ENCODE peak calls at places on chromosomes 4 and X, in eight cellular contexts. O is transverse colon, B is neural crest cell, E is fibroblast of mammary gland, U is mesothelial cell of epicardium, A is foreskin fibroblast, K is GM20000, R is MCF 10A. J is an unnamed sample.

GRCh38 chrX:35115205-35115604 is 172.6 kb downstream of the FAM47B start:
- DNase-seq in O (no peak), B (no peak), E (peak; percentile 56), U (no peak), A (peak; percentile 49), K (no peak), R (no peak), J (no peak)

GRCh38 chrX:149871940-149872339 is 9.0 kb upstream of the MAGEA8 start:
- DNase-seq in O (peak; percentile 32), B (no peak), E (peak; percentile 0), U (no peak), A (peak; percentile 1), K (peak; percentile 56), R (peak; percentile 56), J (peak; percentile 46)

GRCh38 chrX:126485371-126485770 is 67.2 kb downstream of the DCAF12L1 start:
- DNase-seq in O (no peak), B (no peak), E (no peak), U (no peak), A (no peak), K (no peak), R (no peak), J (no peak)

GRCh38 chr4:6781561-6781960 is 966 bp upstream of the KIAA0232 start:
- DNase-seq in O (no peak), B (no peak), E (no peak), U (no peak), A (no peak), K (no peak), R (no peak), J (no peak)

GRCh38 chrX:71493111-71493613 is 39.7 kb upstream of the OGT start:
- DNase-seq in O (peak; percentile 9), B (no peak), E (peak; percentile 53), U (no peak), A (peak; percentile 13), K (no peak), R (peak; percentile 12), J (no peak)

GRCh38 chr4:184265566-184266351 is 48.1 kb upstream of the ENPP6 start:
- DNase-seq in O (peak; percentile 49), B (no peak), E (peak; percentile 21), U (no peak), A (peak; percentile 33), K (peak; percentile 44), R (peak; percentile 33), J (no peak)

GRCh38 chr4:2469192-2469984 is 482 bp downstream of the RNF4 start:
- DNase-seq in O (peak; percentile 72), B (no peak), E (peak; percentile 27), U (no peak), A (peak; percentile 69), K (peak; percentile 82), R (peak; percentile 47), J (peak; percentile 53)

GRCh38 chr4:77913353-77913752 is 50.7 kb downstream of the MRPL1 start:
- DNase-seq in O (no peak), B (no peak), E (peak; percentile 78), U (no peak), A (no peak), K (no peak), R (peak; percentile 7), J (no peak)

GRCh38 chr4:96073446-96073845 is 233.6 kb downstream of the PDHA2 start:
- DNase-seq in O (no peak), B (no peak), E (peak; percentile 31), U (no peak), A (no peak), K (no peak), R (no peak), J (no peak)

GRCh38 chr4:168551945-168552695 is 55.3 kb downstream of the PALLD start:
- DNase-seq in O (no peak), B (no peak), E (peak; percentile 37), U (no peak), A (no peak), K (no peak), R (peak; percentile 43), J (no peak)

GRCh38 chrX:111114806-111115205 is 18.8 kb downstream of the PAK3 start:
- DNase-seq in O (no peak), B (no peak), E (no peak), U (no peak), A (no peak), K (no peak), R (no peak), J (no peak)

GRCh38 chrX:10175317-10175871 is 18.6 kb downstream of the CLCN4 start:
- DNase-seq in O (no peak), B (no peak), E (peak; percentile 70), U (no peak), A (peak; percentile 68), K (no peak), R (peak; percentile 47), J (no peak)

GRCh38 chrX:153411255-153411987 is at the start of gene ZFP92:
- DNase-seq in O (peak; percentile 32), B (no peak), E (no peak), U (no peak), A (peak; percentile 17), K (peak; percentile 86), R (no peak), J (no peak)

GRCh38 chrX:123830309-123830708 is 29.5 kb upstream of the XIAP start:
- DNase-seq in O (peak; percentile 75), B (no peak), E (peak; percentile 73), U (no peak), A (no peak), K (peak; percentile 30), R (peak; percentile 37), J (no peak)

GRCh38 chr4:149176019-149176418 is 639.6 kb downstream of the IQCM start:
- DNase-seq in O (peak; percentile 10), B (no peak), E (no peak), U (no peak), A (no peak), K (no peak), R (peak; percentile 13), J (no peak)

GRCh38 chr4:14607578-14607977 is 394.7 kb upstream of the CPEB2 start:
- DNase-seq in O (no peak), B (no peak), E (peak; percentile 69), U (no peak), A (peak; percentile 8), K (no peak), R (peak; percentile 30), J (no peak)

GRCh38 chrX:130263016-130263415 is 5.7 kb downstream of the ZNF280C start:
- DNase-seq in O (no peak), B (no peak), E (peak; percentile 60), U (no peak), A (peak; percentile 59), K (no peak), R (no peak), J (no peak)
- TF ChIP-seq CTCF in O (no peak), B (no peak), E (peak; percentile 7), U (no peak), A (no peak), K (no peak), R (no peak), J (no peak)

GRCh38 chr4:907103-907400 is 25.1 kb downstream of the GAK start:
- DNase-seq in O (no peak), B (no peak), E (no peak), U (no peak), A (no peak), K (no peak), R (no peak), J (no peak)
- TF ChIP-seq CTCF in O (no peak), B (no peak), E (no peak), U (no peak), A (no peak), K (no peak), R (no peak), J (no peak)

GRCh38 chr4:142036795-142037583 is 400.6 kb downstream of the IL15 start:
- DNase-seq in O (no peak), B (no peak), E (peak; percentile 46), U (no peak), A (peak; percentile 33), K (no peak), R (peak; percentile 4), J (no peak)

GRCh38 chr4:142041788-142042187 is 405.4 kb downstream of the IL15 start:
- DNase-seq in O (no peak), B (no peak), E (no peak), U (no peak), A (no peak), K (no peak), R (no peak), J (no peak)

GRCh38 chr4:142044271-142044670 is 407.9 kb downstream of the IL15 start:
- DNase-seq in O (no peak), B (no peak), E (peak; percentile 51), U (no peak), A (peak; percentile 77), K (no peak), R (no peak), J (no peak)

GRCh38 chr4:142043509-142043908 is 407.1 kb downstream of the IL15 start:
- DNase-seq in O (no peak), B (no peak), E (peak; percentile 59), U (no peak), A (peak; percentile 65), K (no peak), R (no peak), J (no peak)

GRCh38 chr4:142040043-142040442 is 403.7 kb downstream of the IL15 start:
- DNase-seq in O (no peak), B (no peak), E (peak; percentile 5), U (no peak), A (no peak), K (no peak), R (peak; percentile 5), J (no peak)
- TF ChIP-seq CTCF in O (no peak), B (no peak), E (no peak), U (no peak), A (no peak), K (no peak), R (no peak), J (no peak)

GRCh38 chr4:88518911-88519310 is 4.7 kb downstream of the PYURF start:
- DNase-seq in O (no peak), B (no peak), E (no peak), U (no peak), A (no peak), K (no peak), R (no peak), J (no peak)

GRCh38 chr4:88527787-88528186 is 4.2 kb upstream of the PYURF start:
- DNase-seq in O (no peak), B (no peak), E (no peak), U (no peak), A (no peak), K (peak; percentile 21), R (no peak), J (no peak)

GRCh38 chr4:88526221-88526815 is 2.7 kb upstream of the PYURF start:
- DNase-seq in O (no peak), B (no peak), E (peak; percentile 34), U (no peak), A (peak; percentile 27), K (peak; percentile 42), R (peak; percentile 24), J (no peak)

GRCh38 chr4:88522702-88523324 is 763 bp downstream of the PYURF start:
- DNase-seq in O (peak; percentile 30), B (peak; percentile 14), E (peak; percentile 41), U (no peak), A (peak; percentile 62), K (peak; percentile 35), R (peak; percentile 49), J (peak; percentile 36)

GRCh38 chr4:88523325-88524129 is at the start of gene PYURF:
- DNase-seq in O (peak; percentile 97), B (peak; percentile 88), E (peak; percentile 92), U (peak; percentile 84), A (peak; percentile 98), K (peak; percentile 89), R (peak; percentile 93), J (peak; percentile 95)
- TF ChIP-seq CTCF in O (no peak), B (peak; percentile 21), E (no peak), U (no peak), A (no peak), K (no peak), R (no peak), J (no peak)

GRCh38 chr4:57710053-57710452 is 599.9 kb upstream of the IGFBP7 start:
- DNase-seq in O (no peak), B (no peak), E (no peak), U (no peak), A (no peak), K (no peak), R (no peak), J (no peak)
- TF ChIP-seq CTCF in O (no peak), B (no peak), E (no peak), U (no peak), A (no peak), K (no peak), R (no peak), J (no peak)

J was measured in glutamatergic neuron.